ENCODE peak calls at places on chromosomes 7 and 10, in ten cellular contexts. C, Q, P, S, G, N, T, X, K and W are unnamed samples.

GRCh38 chr10:116668446-116668845 is 47.7 kb downstream of the PNLIPRP2 start:
- DNase-seq in C (no peak), Q (no peak), P (no peak), S (no peak), G (no peak), N (no peak), T (no peak), X (no peak), K (no peak), W (no peak)

GRCh38 chr10:78029294-78030226 is at the start of gene POLR3A:
- DNase-seq in C (peak; percentile 74), Q (peak; percentile 88), P (peak; percentile 84), S (peak; percentile 99), G (peak; percentile 97), N (peak; percentile 95), T (peak; percentile 96), X (peak; percentile 94), K (peak; percentile 99), W (peak; percentile 98)

GRCh38 chr10:71621263-71621751 is 98.3 kb downstream of the C10orf105 start:
- DNase-seq in C (no peak), Q (peak; percentile 53), P (no peak), S (peak; percentile 87), G (peak; percentile 77), N (no peak), T (no peak), X (no peak), K (no peak), W (no peak)

GRCh38 chr7:12729112-12729511 is 41.7 kb downstream of the ARL4A start:
- DNase-seq in C (no peak), Q (peak; percentile 70), P (peak; percentile 37), S (peak; percentile 78), G (peak; percentile 73), N (no peak), T (peak; percentile 84), X (peak; percentile 45), K (peak; percentile 15), W (no peak)

GRCh38 chr7:17661982-17662585 is 278.2 kb downstream of the SNX13 start:
- DNase-seq in C (no peak), Q (no peak), P (no peak), S (no peak), G (no peak), N (no peak), T (no peak), X (no peak), K (peak; percentile 43), W (no peak)

GRCh38 chr10:28120043-28120749 is 121.3 kb upstream of the ODAD2 start:
- DNase-seq in C (no peak), Q (no peak), P (no peak), S (no peak), G (no peak), N (no peak), T (no peak), X (peak; percentile 41), K (no peak), W (no peak)

GRCh38 chr7:150716368-150716767 is at the start of gene GIMAP1:
- DNase-seq in C (no peak), Q (peak; percentile 73), P (no peak), S (no peak), G (no peak), N (peak; percentile 84), T (no peak), X (no peak), K (no peak), W (no peak)

GRCh38 chr10:3347413-3348147 is 175.0 kb upstream of the PITRM1 start:
- DNase-seq in C (no peak), Q (no peak), P (no peak), S (no peak), G (no peak), N (peak; percentile 27), T (no peak), X (no peak), K (no peak), W (no peak)

GRCh38 chr7:10973061-10973941 is at the start of gene PHF14:
- DNase-seq in C (peak; percentile 82), Q (peak; percentile 98), P (peak; percentile 94), S (peak; percentile 98), G (peak; percentile 96), N (peak; percentile 98), T (peak; percentile 98), X (peak; percentile 96), K (peak; percentile 94), W (peak; percentile 97)

GRCh38 chr7:10972174-10972573 is 1.5 kb upstream of the PHF14 start:
- DNase-seq in C (no peak), Q (no peak), P (no peak), S (no peak), G (no peak), N (no peak), T (no peak), X (no peak), K (no peak), W (no peak)

GRCh38 chr7:10974717-10975032 is 1.0 kb downstream of the PHF14 start:
- DNase-seq in C (no peak), Q (no peak), P (no peak), S (no peak), G (no peak), N (no peak), T (no peak), X (no peak), K (no peak), W (no peak)

GRCh38 chr7:10977113-10977512 is 3.4 kb downstream of the PHF14 start:
- DNase-seq in C (no peak), Q (no peak), P (no peak), S (no peak), G (no peak), N (no peak), T (no peak), X (no peak), K (no peak), W (no peak)

GRCh38 chr7:10973942-10974716 is 457 bp downstream of the PHF14 start:
- DNase-seq in C (no peak), Q (peak; percentile 40), P (peak; percentile 38), S (no peak), G (peak; percentile 28), N (peak; percentile 89), T (peak; percentile 28), X (peak; percentile 45), K (peak; percentile 44), W (no peak)
- TF ChIP-seq POLR2A in C (no peak), Q (no peak), P (no peak), S (no peak), G (no peak), N (no peak), T (no peak), X (no peak), K (no peak), W (no peak)

GRCh38 chr10:97782455-97783228 is 10.8 kb upstream of the SFRP5 start:
- DNase-seq in C (no peak), Q (peak; percentile 61), P (no peak), S (no peak), G (no peak), N (no peak), T (no peak), X (no peak), K (no peak), W (no peak)

GRCh38 chr10:97785731-97786130 is 13.9 kb upstream of the SFRP5 start:
- DNase-seq in C (no peak), Q (no peak), P (no peak), S (no peak), G (no peak), N (no peak), T (no peak), X (no peak), K (no peak), W (no peak)

GRCh38 chr10:97781541-97782331 is 9.9 kb upstream of the SFRP5 start:
- DNase-seq in C (no peak), Q (no peak), P (no peak), S (no peak), G (no peak), N (no peak), T (no peak), X (no peak), K (no peak), W (no peak)

GRCh38 chr10:97785231-97785630 is 13.4 kb upstream of the SFRP5 start:
- DNase-seq in C (no peak), Q (no peak), P (no peak), S (no peak), G (no peak), N (no peak), T (no peak), X (no peak), K (no peak), W (no peak)

DNA sequence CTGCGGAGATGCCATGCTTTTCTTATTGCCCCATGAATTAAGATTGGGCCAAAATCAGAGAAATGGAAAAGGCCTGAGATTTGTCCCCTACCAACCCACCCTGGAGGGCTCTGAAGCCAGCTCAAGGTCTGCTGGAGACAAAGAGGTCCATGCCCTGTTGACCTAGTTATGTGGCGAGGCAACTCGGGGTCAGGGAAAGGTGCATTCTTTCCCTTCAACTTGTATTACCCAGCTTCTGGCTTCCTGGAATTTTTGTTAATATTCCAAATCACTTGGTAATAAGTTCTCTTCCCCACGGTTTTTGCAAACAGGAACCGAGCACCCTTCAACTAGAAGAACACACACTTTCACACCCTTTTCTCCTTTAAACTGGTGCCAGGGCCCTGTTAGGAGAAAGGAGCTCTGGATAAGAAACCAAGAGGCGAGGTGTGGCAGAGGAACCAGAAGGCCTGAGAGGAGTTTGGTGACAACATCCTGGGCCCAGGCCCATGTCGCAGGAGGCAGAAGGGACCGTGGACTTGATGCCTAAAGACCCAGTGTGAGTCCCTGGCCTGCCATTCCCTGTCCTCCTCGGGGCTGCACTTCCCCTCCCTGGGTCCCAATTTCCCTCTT is 12.5 kb upstream of the SFRP5 start:
- DNase-seq in C (no peak), Q (peak; percentile 81), P (no peak), S (no peak), G (no peak), N (no peak), T (no peak), X (no peak), K (no peak), W (no peak)
- TF ChIP-seq POLR2A in C (no peak), Q (no peak), P (no peak), S (no peak), G (no peak), N (no peak), T (no peak), X (no peak), K (no peak), W (no peak)

DNA sequence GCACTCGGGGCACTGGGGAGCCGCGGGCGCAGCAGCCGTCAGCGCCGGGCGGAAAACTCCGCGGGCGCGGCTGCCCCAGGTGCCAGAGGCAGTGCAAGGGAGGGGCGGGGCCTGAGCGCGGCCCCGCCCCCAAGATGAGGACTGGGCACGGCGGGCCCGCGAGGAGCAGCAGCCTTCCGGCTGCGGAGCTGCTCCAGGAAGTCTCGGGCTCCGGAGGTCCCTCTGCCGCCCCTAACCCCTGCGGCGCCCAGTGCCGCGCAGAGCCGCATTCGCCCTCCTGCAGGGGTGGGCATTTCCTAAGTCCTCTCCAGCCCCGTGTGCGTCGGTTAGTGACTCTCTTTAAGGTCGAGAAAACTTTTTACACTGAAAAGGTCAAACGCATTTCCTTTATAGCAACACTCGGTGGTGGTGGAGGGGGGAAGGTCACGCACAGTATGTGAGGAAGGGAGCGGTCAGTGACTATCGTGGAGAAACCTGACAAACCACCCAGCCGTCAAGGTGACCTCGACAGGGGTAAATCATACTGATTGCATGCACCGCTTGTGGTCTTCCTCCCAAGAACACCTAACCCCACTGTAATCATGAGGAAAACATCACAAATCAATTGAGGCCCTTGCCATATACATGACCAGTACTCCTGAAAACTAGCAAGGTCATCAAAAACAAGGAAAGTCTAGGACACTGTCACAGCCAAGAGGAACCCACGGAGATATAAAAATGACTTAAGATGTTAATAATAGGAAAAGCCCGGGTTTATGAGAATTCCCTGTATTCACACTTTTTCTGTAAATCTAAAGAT is at the start of gene ANXA11:
- DNase-seq in C (peak; percentile 89), Q (peak; percentile 92), P (peak; percentile 91), S (peak; percentile 91), G (peak; percentile 85), N (peak; percentile 96), T (peak; percentile 91), X (peak; percentile 82), K (peak; percentile 54), W (no peak)
- TF ChIP-seq POLR2A in C (peak; percentile 82), Q (peak; percentile 91), P (peak; percentile 70), S (peak; percentile 95), G (peak; percentile 74), N (peak; percentile 27), T (no peak), X (peak; percentile 87), K (peak; percentile 81), W (peak; percentile 53)

GRCh38 chr7:87876759-87877234 is 504 bp downstream of the DBF4 start:
- DNase-seq in C (peak; percentile 9), Q (peak; percentile 70), P (peak; percentile 14), S (peak; percentile 78), G (peak; percentile 56), N (peak; percentile 93), T (peak; percentile 70), X (peak; percentile 70), K (peak; percentile 61), W (peak; percentile 71)
- TF ChIP-seq POLR2A in C (no peak), Q (no peak), P (no peak), S (no peak), G (no peak), N (no peak), T (no peak), X (no peak), K (no peak), W (no peak)